ENCODE peak calls at places on chromosomes 7 and 10, in ten cellular contexts. O is SJSA1; N is endodermal cell; T is GM23338; W is neuronal stem cell; C is neural progenitor cell; B is effector memory CD4-positive, alpha-beta T cell; D is PC-3; Y is CD8-positive, alpha-beta memory T cell; L is astrocyte. J is an unnamed sample.

GRCh38 chr10:82621680-82622079 is 746.7 kb downstream of the NRG3 start:
- DNase-seq in B (no peak), T (no peak), Y (no peak), O (no peak), N (no peak), W (no peak), D (no peak), L (no peak), C (no peak), J (no peak)

GRCh38 chr7:155584763-155585531 is 38.6 kb upstream of the CNPY1 start:
- DNase-seq in Y (no peak), D (peak; percentile 9), T (no peak), L (no peak), C (no peak), O (no peak), W (no peak), B (no peak), N (peak; percentile 51), J (peak; percentile 28)

GRCh38 chr10:12396567-12396966 is 47.2 kb downstream of the CAMK1D start:
- DNase-seq in C (no peak), Y (no peak), W (no peak), O (no peak), B (no peak), N (no peak), D (no peak), T (no peak), L (no peak), J (no peak)

GRCh38 chr10:25725917-25726716 is 207.9 kb upstream of the MYO3A start:
- DNase-seq in L (peak; percentile 26), Y (peak; percentile 4), C (peak; percentile 83), N (peak; percentile 74), D (peak; percentile 66), T (peak; percentile 92), B (no peak), W (peak; percentile 67), O (peak; percentile 57), J (no peak)

GRCh38 chr10:60652628-60653027 is 125.7 kb upstream of the CDK1 start:
- DNase-seq in O (no peak), C (no peak), B (no peak), Y (no peak), D (no peak), W (no peak), N (no peak), T (no peak), L (no peak), J (no peak)

GRCh38 chr10:48333856-48334255 is 27.4 kb downstream of the MAPK8 start:
- DNase-seq in C (no peak), W (no peak), T (no peak), D (no peak), L (no peak), N (no peak), B (no peak), Y (no peak), O (no peak), J (peak; percentile 57)

GRCh38 chr7:106679153-106679931 is 18.4 kb upstream of the CCDC71L start:
- DNase-seq in T (no peak), C (no peak), Y (no peak), L (peak; percentile 56), W (no peak), O (peak; percentile 68), B (no peak), N (no peak), D (peak; percentile 39), J (no peak)

GRCh38 chr10:60031664-60032063 is 125.3 kb upstream of the CCDC6 start:
- DNase-seq in L (no peak), D (peak; percentile 40), B (no peak), O (no peak), T (no peak), C (no peak), W (no peak), Y (no peak), N (no peak), J (no peak)

GRCh38 chr10:100878291-100878910 is 34.4 kb upstream of the SLF2 start:
- DNase-seq in L (peak; percentile 49), C (peak; percentile 91), O (peak; percentile 74), T (peak; percentile 89), W (peak; percentile 75), N (peak; percentile 90), D (peak; percentile 71), B (no peak), Y (peak; percentile 9), J (no peak)

GRCh38 chr7:149171894-149172533 is 23.3 kb upstream of the ZNF282 start:
- DNase-seq in C (no peak), N (no peak), W (no peak), D (peak; percentile 87), B (no peak), L (no peak), T (no peak), Y (no peak), O (no peak), J (no peak)

GRCh38 chr7:149175150-149175549 is 20.2 kb upstream of the ZNF282 start:
- DNase-seq in D (no peak), N (no peak), C (no peak), Y (no peak), B (no peak), L (no peak), T (no peak), O (no peak), W (no peak), J (no peak)

GRCh38 chr7:149166630-149167352 is 19.5 kb downstream of the ZNF398 start:
- DNase-seq in D (no peak), C (no peak), O (no peak), B (no peak), W (no peak), L (no peak), T (no peak), Y (no peak), N (no peak), J (no peak)

GRCh38 chr7:149172534-149172920 is 22.8 kb upstream of the ZNF282 start:
- DNase-seq in O (no peak), Y (no peak), N (no peak), L (no peak), B (no peak), C (no peak), T (no peak), W (no peak), D (no peak), J (no peak)
- H3K36me3 ChIP-seq in O (peaks cover 74% of the 10 kb centered on the region), Y (peaks cover 35% of the 10 kb centered on the region), N (peaks cover 59% of the 10 kb centered on the region), L (peaks cover 30% of the 10 kb centered on the region), B (peaks cover 43% of the 10 kb centered on the region), C (peaks cover 6% of the 10 kb centered on the region), T (peaks cover 85% of the 10 kb centered on the region), W (peaks cover 20% of the 10 kb centered on the region), D (peaks cover 21% of the 10 kb centered on the region), J (peaks cover 91% of the 10 kb centered on the region)

DNA sequence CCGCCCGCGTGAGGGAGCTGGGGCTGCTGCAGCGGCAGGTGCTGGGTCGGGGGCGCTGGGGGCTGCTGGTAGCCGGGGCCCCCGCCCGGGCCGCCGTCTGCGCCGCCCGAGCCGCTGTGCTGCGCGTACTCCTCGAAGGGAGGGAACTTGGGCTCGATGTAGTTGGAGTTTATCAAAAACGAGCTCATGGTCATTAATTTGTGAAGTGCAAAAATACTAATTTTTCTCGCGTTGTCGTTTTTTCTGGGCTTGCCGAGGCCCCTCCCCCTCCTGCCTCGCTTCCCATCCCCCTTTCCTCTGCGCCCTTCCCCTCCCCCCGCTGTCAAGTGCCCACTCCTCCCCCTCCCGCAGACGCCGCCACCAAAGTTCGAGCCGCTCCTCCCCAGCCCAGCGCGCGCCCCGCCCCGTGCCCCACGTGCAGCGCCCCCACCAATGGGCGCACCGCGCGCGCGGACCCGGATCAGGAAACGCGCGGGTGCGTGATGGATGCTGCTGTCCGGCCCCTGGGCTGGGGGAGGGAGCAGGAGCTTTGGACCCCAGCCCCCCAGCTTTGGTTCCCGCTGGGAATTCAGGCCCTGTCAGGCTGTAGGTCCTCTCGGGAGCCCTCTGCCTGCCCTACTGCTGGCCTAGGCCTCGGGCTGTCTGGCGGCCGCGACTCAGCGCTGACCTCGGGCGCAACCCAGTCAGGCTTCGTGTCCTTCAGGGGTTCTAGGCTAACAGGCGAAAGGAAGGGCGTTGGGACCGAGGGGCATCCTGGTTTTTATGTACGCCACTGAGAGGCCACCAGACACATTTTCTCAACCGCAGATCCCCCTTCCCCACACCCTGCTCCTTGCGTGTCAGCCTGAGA is at the start of gene HOXA4:
- DNase-seq in T (peak; percentile 89), O (peak; percentile 95), D (peak; percentile 84), L (peak; percentile 63), B (peak; percentile 64), C (peak; percentile 79), Y (peak; percentile 70), N (peak; percentile 89), W (no peak), J (peak; percentile 89)
- H3K27ac ChIP-seq in T (no peak within 1 kb of the TSS), O (peak within 1 kb of the TSS; percentile 76), D (peak within 1 kb of the TSS; percentile 56), L (peak within 1 kb of the TSS; percentile 38), B (no peak within 1 kb of the TSS), C (no peak within 1 kb of the TSS), Y (no peak within 1 kb of the TSS), N (no peak within 1 kb of the TSS), W (no peak within 1 kb of the TSS), J (peak within 1 kb of the TSS; percentile 81)

DNA sequence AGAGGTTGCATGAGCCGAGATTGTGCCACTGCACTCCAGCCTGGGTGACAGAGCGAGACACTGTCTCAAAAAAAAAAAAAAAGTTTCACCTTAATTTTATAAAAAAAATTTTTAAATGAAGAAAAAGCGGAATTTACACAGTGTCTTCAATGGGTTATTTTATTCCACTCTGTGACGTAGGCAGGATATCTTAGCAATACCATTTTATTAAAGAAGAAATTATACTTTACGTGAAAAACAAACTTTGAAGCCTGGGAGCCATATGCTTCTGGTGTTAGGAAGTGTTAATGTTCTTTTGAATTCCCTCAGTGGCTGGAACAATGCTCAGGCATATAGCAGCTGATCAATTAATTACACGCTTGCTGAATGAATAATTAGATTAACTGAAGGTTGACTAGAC is 77.7 kb downstream of the CLEC2L start:
- DNase-seq in B (no peak), O (no peak), C (no peak), W (no peak), Y (no peak), D (no peak), T (no peak), L (no peak), N (no peak), J (no peak)
- H3K36me3 ChIP-seq in B (peaks cover 39% of the 10 kb centered on the region), O (peaks cover 66% of the 10 kb centered on the region), C (peaks cover 7% of the 10 kb centered on the region), W (peaks cover 28% of the 10 kb centered on the region), Y (peaks cover 22% of the 10 kb centered on the region), D (peaks cover 68% of the 10 kb centered on the region), T (no peaks in the 10 kb centered on the region), L (peaks cover 57% of the 10 kb centered on the region), N (peaks cover 94% of the 10 kb centered on the region), J (peaks cover 96% of the 10 kb centered on the region)

GRCh38 chr7:139362981-139363380 is 3.3 kb downstream of the LUC7L2 start:
- DNase-seq in C (no peak), B (no peak), T (no peak), Y (no peak), W (no peak), N (no peak), L (no peak), O (no peak), D (no peak), J (no peak)

GRCh38 chr7:139362302-139362701 is 2.6 kb downstream of the LUC7L2 start:
- DNase-seq in C (peak; percentile 53), B (no peak), W (no peak), L (peak; percentile 10), O (no peak), N (no peak), Y (no peak), D (no peak), T (peak; percentile 70), J (no peak)

GRCh38 chr7:139360948-139361307 is 1.2 kb downstream of the LUC7L2 start:
- DNase-seq in N (no peak), O (no peak), Y (no peak), W (no peak), C (no peak), T (no peak), L (no peak), D (no peak), B (no peak), J (no peak)

GRCh38 chr7:139360210-139360947 is 685 bp downstream of the LUC7L2 start:
- DNase-seq in D (peak; percentile 93), W (peak; percentile 94), L (peak; percentile 86), N (peak; percentile 100), T (peak; percentile 98), B (peak; percentile 97), Y (peak; percentile 98), C (peak; percentile 97), O (peak; percentile 96), J (peak; percentile 97)

GRCh38 chr7:139361523-139361922 is 1.8 kb downstream of the LUC7L2 start:
- DNase-seq in T (no peak), L (no peak), D (no peak), Y (no peak), O (no peak), W (no peak), C (no peak), B (no peak), N (no peak), J (no peak)
- H3K27ac ChIP-seq in T (peak overlapping the region; percentile 99), L (no peak overlapping the region), D (no peak overlapping the region), Y (peak overlapping the region; percentile 98), O (peak overlapping the region; percentile 95), W (no peak overlapping the region), C (peak overlapping the region; percentile 78), B (no peak overlapping the region), N (no peak overlapping the region), J (no peak overlapping the region)